ENCODE peak calls at places on chromosomes 2 and 18, in four cellular contexts. One of them, this sample, is unnamed.

GRCh38 chr2:175373729-175374128 is 192.2 kb upstream of the ATP5MC3 start:
- DNase-seq in IMR-90: no peak
- DNase-seq in bronchial epithelial cell: no peak
- DNase-seq in hepatocyte: no peak
- DNase-seq in this sample: no peak

GRCh38 chr2:166158546-166158945 is 30.7 kb upstream of the SCN1A start:
- DNase-seq in IMR-90: no peak
- DNase-seq in bronchial epithelial cell: no peak
- DNase-seq in hepatocyte: no peak
- DNase-seq in this sample: no peak

GRCh38 chr2:37326285-37326684 is 1.7 kb upstream of the PRKD3 start:
- DNase-seq in IMR-90: peak; percentile 86
- DNase-seq in bronchial epithelial cell: peak; percentile 53
- DNase-seq in hepatocyte: peak; percentile 63
- DNase-seq in this sample: no peak

GRCh38 chr18:65975536-65975935 is 224.7 kb downstream of the CDH7 start:
- DNase-seq in IMR-90: no peak
- DNase-seq in bronchial epithelial cell: peak; percentile 38
- DNase-seq in hepatocyte: no peak
- DNase-seq in this sample: no peak

GRCh38 chr2:116413659-116414058 is 1400.8 kb upstream of the DDX18 start:
- DNase-seq in IMR-90: no peak
- DNase-seq in bronchial epithelial cell: no peak
- DNase-seq in hepatocyte: no peak
- DNase-seq in this sample: no peak

GRCh38 chr2:236284208-236284607 is 20.0 kb upstream of the ASB18 start:
- DNase-seq in IMR-90: no peak
- DNase-seq in bronchial epithelial cell: no peak
- DNase-seq in hepatocyte: no peak
- DNase-seq in this sample: no peak

GRCh38 chr2:159637988-159638501 is 21.7 kb upstream of the BAZ2B start:
- DNase-seq in IMR-90: peak; percentile 91
- DNase-seq in bronchial epithelial cell: peak; percentile 100
- DNase-seq in hepatocyte: no peak
- DNase-seq in this sample: no peak

GRCh38 chr2:106537711-106538275 is 50.6 kb downstream of the CD8B2 start:
- DNase-seq in IMR-90: no peak
- DNase-seq in bronchial epithelial cell: no peak
- DNase-seq in hepatocyte: no peak
- DNase-seq in this sample: no peak

GRCh38 chr2:44543773-44544725 is 182.3 kb downstream of the CAMKMT start:
- DNase-seq in IMR-90: no peak
- DNase-seq in bronchial epithelial cell: peak; percentile 68
- DNase-seq in hepatocyte: no peak
- DNase-seq in this sample: no peak

GRCh38 chr18:23798249-23798648 is 109.0 kb downstream of the LAMA3 start:
- DNase-seq in IMR-90: no peak
- DNase-seq in bronchial epithelial cell: no peak
- DNase-seq in hepatocyte: no peak
- DNase-seq in this sample: no peak

GRCh38 chr2:148794558-148794957 is 80.5 kb upstream of the KIF5C start:
- DNase-seq in IMR-90: peak; percentile 76
- DNase-seq in bronchial epithelial cell: peak; percentile 55
- DNase-seq in hepatocyte: no peak
- DNase-seq in this sample: no peak

GRCh38 chr2:88811681-88812080 is 120.2 kb downstream of the RPIA start:
- DNase-seq in IMR-90: no peak
- DNase-seq in bronchial epithelial cell: no peak
- DNase-seq in hepatocyte: no peak
- DNase-seq in this sample: no peak

GRCh38 chr2:178804791-178805190 is 2.4 kb downstream of the TTN start:
- DNase-seq in IMR-90: peak; percentile 16
- DNase-seq in bronchial epithelial cell: peak; percentile 27
- DNase-seq in hepatocyte: no peak
- DNase-seq in this sample: peak; percentile 38

GRCh38 chr2:72033636-72034035 is 114.0 kb downstream of the CYP26B1 start:
- DNase-seq in IMR-90: no peak
- DNase-seq in bronchial epithelial cell: no peak
- DNase-seq in hepatocyte: no peak
- DNase-seq in this sample: no peak

GRCh38 chr2:26612522-26613240 is 28.5 kb downstream of the CIB4 start:
- DNase-seq in IMR-90: no peak
- DNase-seq in bronchial epithelial cell: no peak
- DNase-seq in hepatocyte: no peak
- DNase-seq in this sample: no peak

GRCh38 chr2:44560352-44560751 is 198.6 kb downstream of the CAMKMT start:
- DNase-seq in IMR-90: no peak
- DNase-seq in bronchial epithelial cell: peak; percentile 12
- DNase-seq in hepatocyte: no peak
- DNase-seq in this sample: no peak

GRCh38 chr2:239371726-239372686 is 28.8 kb downstream of the HDAC4 start:
- DNase-seq in IMR-90: no peak
- DNase-seq in bronchial epithelial cell: no peak
- DNase-seq in hepatocyte: no peak
- DNase-seq in this sample: no peak

GRCh38 chr2:69092857-69093256 is 79.9 kb downstream of the ANTXR1 start:
- DNase-seq in IMR-90: no peak
- DNase-seq in bronchial epithelial cell: peak; percentile 36
- DNase-seq in hepatocyte: no peak
- DNase-seq in this sample: no peak

GRCh38 chr2:241314181-241314932 is 1.1 kb downstream of the HDLBP start:
- DNase-seq in IMR-90: peak; percentile 57
- DNase-seq in bronchial epithelial cell: peak; percentile 39
- DNase-seq in hepatocyte: no peak
- DNase-seq in this sample: no peak

GRCh38 chr2:23445450-23445868 is 60.5 kb downstream of the KLHL29 start:
- DNase-seq in IMR-90: peak; percentile 76
- DNase-seq in bronchial epithelial cell: peak; percentile 97
- DNase-seq in hepatocyte: no peak
- DNase-seq in this sample: peak; percentile 35

GRCh38 chr2:122736279-122736678 is 980.8 kb downstream of the TSN start:
- DNase-seq in IMR-90: no peak
- DNase-seq in bronchial epithelial cell: peak; percentile 37
- DNase-seq in hepatocyte: no peak
- DNase-seq in this sample: no peak

GRCh38 chr2:31703253-31703652 is 122.5 kb upstream of the SRD5A2 start:
- DNase-seq in IMR-90: no peak
- DNase-seq in bronchial epithelial cell: no peak
- DNase-seq in hepatocyte: no peak
- DNase-seq in this sample: no peak

GRCh38 chr2:188414412-188414811 is 122.7 kb downstream of the GULP1 start:
- DNase-seq in IMR-90: peak; percentile 52
- DNase-seq in bronchial epithelial cell: no peak
- DNase-seq in hepatocyte: no peak
- DNase-seq in this sample: no peak

GRCh38 chr18:47490882-47491281 is 239.4 kb upstream of the SKOR2 start:
- DNase-seq in IMR-90: no peak
- DNase-seq in bronchial epithelial cell: peak; percentile 2
- DNase-seq in hepatocyte: no peak
- DNase-seq in this sample: peak; percentile 22

GRCh38 chr2:163897799-163898198 is 162.0 kb upstream of the FIGN start:
- DNase-seq in IMR-90: no peak
- DNase-seq in bronchial epithelial cell: no peak
- DNase-seq in hepatocyte: no peak
- DNase-seq in this sample: no peak
- H3K4me3 ChIP-seq in IMR-90: no peak overlapping the region
- H3K4me3 ChIP-seq in bronchial epithelial cell: no peak overlapping the region
- H3K4me3 ChIP-seq in hepatocyte: no peak overlapping the region
- H3K4me3 ChIP-seq in this sample: no peak overlapping the region

GRCh38 chr2:12514168-12514567 is 202.6 kb upstream of the TRIB2 start:
- DNase-seq in IMR-90: no peak
- DNase-seq in bronchial epithelial cell: no peak
- DNase-seq in hepatocyte: no peak
- DNase-seq in this sample: no peak
- H3K4me3 ChIP-seq in IMR-90: no peak overlapping the region
- H3K4me3 ChIP-seq in bronchial epithelial cell: no peak overlapping the region
- H3K4me3 ChIP-seq in hepatocyte: no peak overlapping the region
- H3K4me3 ChIP-seq in this sample: no peak overlapping the region

GRCh38 chr2:12950957-12951656 is 234.4 kb downstream of the TRIB2 start:
- DNase-seq in IMR-90: peak; percentile 58
- DNase-seq in bronchial epithelial cell: peak; percentile 55
- DNase-seq in hepatocyte: no peak
- DNase-seq in this sample: no peak
- H3K4me3 ChIP-seq in IMR-90: no peak overlapping the region
- H3K4me3 ChIP-seq in bronchial epithelial cell: no peak overlapping the region
- H3K4me3 ChIP-seq in hepatocyte: no peak overlapping the region
- H3K4me3 ChIP-seq in this sample: no peak overlapping the region

GRCh38 chr2:10045561-10046355 is 2.4 kb downstream of the KLF11 start:
- DNase-seq in IMR-90: no peak
- DNase-seq in bronchial epithelial cell: no peak
- DNase-seq in hepatocyte: no peak
- DNase-seq in this sample: no peak

GRCh38 chr2:10043906-10044601 is 704 bp downstream of the KLF11 start:
- DNase-seq in IMR-90: peak; percentile 86
- DNase-seq in bronchial epithelial cell: peak; percentile 75
- DNase-seq in hepatocyte: peak; percentile 98
- DNase-seq in this sample: peak; percentile 67

GRCh38 chr2:10048501-10049171 is 5.3 kb downstream of the KLF11 start:
- DNase-seq in IMR-90: peak; percentile 62
- DNase-seq in bronchial epithelial cell: peak; percentile 50
- DNase-seq in hepatocyte: peak; percentile 73
- DNase-seq in this sample: peak; percentile 43

GRCh38 chr2:10046899-10047298 is 3.5 kb downstream of the KLF11 start:
- DNase-seq in IMR-90: no peak
- DNase-seq in bronchial epithelial cell: no peak
- DNase-seq in hepatocyte: no peak
- DNase-seq in this sample: no peak

GRCh38 chr2:10047616-10048500 is 4.5 kb downstream of the KLF11 start:
- DNase-seq in IMR-90: no peak
- DNase-seq in bronchial epithelial cell: no peak
- DNase-seq in hepatocyte: no peak
- DNase-seq in this sample: no peak
- H3K4me3 ChIP-seq in IMR-90: no peak overlapping the region
- H3K4me3 ChIP-seq in bronchial epithelial cell: no peak overlapping the region
- H3K4me3 ChIP-seq in hepatocyte: no peak overlapping the region
- H3K4me3 ChIP-seq in this sample: no peak overlapping the region

GRCh38 chr2:222993920-222994650 is 57.9 kb upstream of the KCNE4 start:
- DNase-seq in IMR-90: peak; percentile 98
- DNase-seq in bronchial epithelial cell: no peak
- DNase-seq in hepatocyte: peak; percentile 80
- DNase-seq in this sample: no peak
- H3K4me3 ChIP-seq in IMR-90: no peak overlapping the region
- H3K4me3 ChIP-seq in bronchial epithelial cell: no peak overlapping the region
- H3K4me3 ChIP-seq in hepatocyte: no peak overlapping the region
- H3K4me3 ChIP-seq in this sample: no peak overlapping the region

GRCh38 chr2:30582521-30582920 is 135.5 kb downstream of the LCLAT1 start:
- DNase-seq in IMR-90: no peak
- DNase-seq in bronchial epithelial cell: no peak
- DNase-seq in hepatocyte: no peak
- DNase-seq in this sample: no peak

GRCh38 chr2:30583204-30583749 is 136.2 kb downstream of the LCLAT1 start:
- DNase-seq in IMR-90: no peak
- DNase-seq in bronchial epithelial cell: no peak
- DNase-seq in hepatocyte: no peak
- DNase-seq in this sample: no peak

GRCh38 chr2:30580394-30580793 is 133.3 kb downstream of the LCLAT1 start:
- DNase-seq in IMR-90: no peak
- DNase-seq in bronchial epithelial cell: no peak
- DNase-seq in hepatocyte: no peak
- DNase-seq in this sample: no peak

GRCh38 chr2:30588891-30589495 is 141.9 kb downstream of the LCLAT1 start:
- DNase-seq in IMR-90: peak; percentile 7
- DNase-seq in bronchial epithelial cell: no peak
- DNase-seq in hepatocyte: no peak
- DNase-seq in this sample: no peak

GRCh38 chr2:30584116-30584515 is 137.1 kb downstream of the LCLAT1 start:
- DNase-seq in IMR-90: no peak
- DNase-seq in bronchial epithelial cell: no peak
- DNase-seq in hepatocyte: no peak
- DNase-seq in this sample: no peak
- H3K4me3 ChIP-seq in IMR-90: no peak overlapping the region
- H3K4me3 ChIP-seq in bronchial epithelial cell: no peak overlapping the region
- H3K4me3 ChIP-seq in hepatocyte: no peak overlapping the region
- H3K4me3 ChIP-seq in this sample: no peak overlapping the region

GRCh38 chr2:11329759-11330158 is 14.7 kb downstream of the ROCK2 start:
- DNase-seq in IMR-90: peak; percentile 68
- DNase-seq in bronchial epithelial cell: peak; percentile 52
- DNase-seq in hepatocyte: no peak
- DNase-seq in this sample: no peak

GRCh38 chr2:11336189-11336588 is 8.2 kb downstream of the ROCK2 start:
- DNase-seq in IMR-90: no peak
- DNase-seq in bronchial epithelial cell: no peak
- DNase-seq in hepatocyte: no peak
- DNase-seq in this sample: no peak

GRCh38 chr2:11333431-11334183 is 10.8 kb downstream of the ROCK2 start:
- DNase-seq in IMR-90: no peak
- DNase-seq in bronchial epithelial cell: no peak
- DNase-seq in hepatocyte: no peak
- DNase-seq in this sample: no peak

GRCh38 chr2:11330457-11331142 is 13.8 kb downstream of the ROCK2 start:
- DNase-seq in IMR-90: no peak
- DNase-seq in bronchial epithelial cell: no peak
- DNase-seq in hepatocyte: no peak
- DNase-seq in this sample: no peak

GRCh38 chr2:11332596-11332995 is 11.8 kb downstream of the ROCK2 start:
- DNase-seq in IMR-90: no peak
- DNase-seq in bronchial epithelial cell: no peak
- DNase-seq in hepatocyte: no peak
- DNase-seq in this sample: no peak
- H3K4me3 ChIP-seq in IMR-90: no peak overlapping the region
- H3K4me3 ChIP-seq in bronchial epithelial cell: no peak overlapping the region
- H3K4me3 ChIP-seq in hepatocyte: no peak overlapping the region
- H3K4me3 ChIP-seq in this sample: no peak overlapping the region

GRCh38 chr2:3237501-3237889 is 140.1 kb downstream of the EIPR1 start:
- DNase-seq in IMR-90: no peak
- DNase-seq in bronchial epithelial cell: no peak
- DNase-seq in hepatocyte: no peak
- DNase-seq in this sample: no peak
- H3K4me3 ChIP-seq in IMR-90: no peak overlapping the region
- H3K4me3 ChIP-seq in bronchial epithelial cell: no peak overlapping the region
- H3K4me3 ChIP-seq in hepatocyte: no peak overlapping the region
- H3K4me3 ChIP-seq in this sample: no peak overlapping the region

GRCh38 chr2:120176526-120176925 is 46.7 kb downstream of the TMEM185B start:
- DNase-seq in IMR-90: no peak
- DNase-seq in bronchial epithelial cell: no peak
- DNase-seq in hepatocyte: no peak
- DNase-seq in this sample: no peak
- H3K4me3 ChIP-seq in IMR-90: no peak overlapping the region
- H3K4me3 ChIP-seq in bronchial epithelial cell: peak overlapping the region; percentile 51
- H3K4me3 ChIP-seq in hepatocyte: no peak overlapping the region
- H3K4me3 ChIP-seq in this sample: peak overlapping the region; percentile 64